ENCODE peak calls at places on chromosomes 1 and 21, in seven cellular contexts. One of them, this sample, is unnamed.

GRCh38 chr1:19504796-19505693 is 19.7 kb upstream of the CAPZB start:
- DNase-seq in iPS-NIHi11: no peak
- DNase-seq in effector memory CD8-positive, alpha-beta T cell: no peak
- DNase-seq in left cardiac atrium: peak
- DNase-seq in T follicular helper cell: no peak
- DNase-seq in naive B cell: no peak
- DNase-seq in AML-193: no peak
- DNase-seq in this sample: no peak

GRCh38 chr1:182163821-182164223 is 102.3 kb upstream of the ZNF648 start:
- DNase-seq in iPS-NIHi11: no peak
- DNase-seq in effector memory CD8-positive, alpha-beta T cell: no peak
- DNase-seq in left cardiac atrium: peak
- DNase-seq in T follicular helper cell: no peak
- DNase-seq in naive B cell: no peak
- DNase-seq in AML-193: no peak
- DNase-seq in this sample: no peak

GRCh38 chr1:246064891-246065290 is 442.2 kb downstream of the SMYD3 start:
- DNase-seq in iPS-NIHi11: no peak
- DNase-seq in effector memory CD8-positive, alpha-beta T cell: no peak
- DNase-seq in left cardiac atrium: no peak
- DNase-seq in T follicular helper cell: no peak
- DNase-seq in naive B cell: no peak
- DNase-seq in AML-193: no peak
- DNase-seq in this sample: no peak

GRCh38 chr1:212656730-212657129 is 42.9 kb downstream of the BATF3 start:
- DNase-seq in iPS-NIHi11: no peak
- DNase-seq in effector memory CD8-positive, alpha-beta T cell: no peak
- DNase-seq in left cardiac atrium: no peak
- DNase-seq in T follicular helper cell: no peak
- DNase-seq in naive B cell: no peak
- DNase-seq in AML-193: no peak
- DNase-seq in this sample: no peak

GRCh38 chr1:195934839-195935557 is 673.2 kb downstream of the KCNT2 start:
- DNase-seq in iPS-NIHi11: no peak
- DNase-seq in effector memory CD8-positive, alpha-beta T cell: no peak
- DNase-seq in left cardiac atrium: no peak
- DNase-seq in T follicular helper cell: no peak
- DNase-seq in naive B cell: no peak
- DNase-seq in AML-193: no peak
- DNase-seq in this sample: no peak

GRCh38 chr1:87712261-87712674 is 383.6 kb downstream of the LMO4 start:
- DNase-seq in iPS-NIHi11: no peak
- DNase-seq in effector memory CD8-positive, alpha-beta T cell: no peak
- DNase-seq in left cardiac atrium: no peak
- DNase-seq in T follicular helper cell: no peak
- DNase-seq in naive B cell: no peak
- DNase-seq in AML-193: no peak
- DNase-seq in this sample: no peak

GRCh38 chr1:226541631-226542622 is 6.6 kb upstream of the STUM start:
- DNase-seq in iPS-NIHi11: no peak
- DNase-seq in effector memory CD8-positive, alpha-beta T cell: no peak
- DNase-seq in left cardiac atrium: peak
- DNase-seq in T follicular helper cell: no peak
- DNase-seq in naive B cell: no peak
- DNase-seq in AML-193: no peak
- DNase-seq in this sample: no peak

GRCh38 chr21:38067086-38067739 is 151.0 kb upstream of the KCNJ6 start:
- DNase-seq in iPS-NIHi11: no peak
- DNase-seq in effector memory CD8-positive, alpha-beta T cell: no peak
- DNase-seq in left cardiac atrium: no peak
- DNase-seq in T follicular helper cell: no peak
- DNase-seq in naive B cell: no peak
- DNase-seq in AML-193: no peak
- DNase-seq in this sample: no peak

GRCh38 chr1:213750231-213751063 is 237.3 kb upstream of the PROX1 start:
- DNase-seq in iPS-NIHi11: no peak
- DNase-seq in effector memory CD8-positive, alpha-beta T cell: no peak
- DNase-seq in left cardiac atrium: no peak
- DNase-seq in T follicular helper cell: no peak
- DNase-seq in naive B cell: no peak
- DNase-seq in AML-193: no peak
- DNase-seq in this sample: no peak

GRCh38 chr1:2429780-2430591 is 17.6 kb upstream of the PEX10 start:
- DNase-seq in iPS-NIHi11: peak
- DNase-seq in effector memory CD8-positive, alpha-beta T cell: no peak
- DNase-seq in left cardiac atrium: no peak
- DNase-seq in T follicular helper cell: no peak
- DNase-seq in naive B cell: no peak
- DNase-seq in AML-193: no peak
- DNase-seq in this sample: no peak

GRCh38 chr1:9101510-9102146 is 27.3 kb downstream of the GPR157 start:
- DNase-seq in iPS-NIHi11: peak
- DNase-seq in effector memory CD8-positive, alpha-beta T cell: no peak
- DNase-seq in left cardiac atrium: no peak
- DNase-seq in T follicular helper cell: no peak
- DNase-seq in naive B cell: peak
- DNase-seq in AML-193: peak
- DNase-seq in this sample: no peak

GRCh38 chr1:166069390-166069789 is 97.4 kb downstream of the FAM78B start:
- DNase-seq in iPS-NIHi11: peak
- DNase-seq in effector memory CD8-positive, alpha-beta T cell: no peak
- DNase-seq in left cardiac atrium: no peak
- DNase-seq in T follicular helper cell: no peak
- DNase-seq in naive B cell: no peak
- DNase-seq in AML-193: no peak
- DNase-seq in this sample: no peak

GRCh38 chr21:26852422-26852821 is 7.2 kb upstream of the ADAMTS1 start:
- DNase-seq in iPS-NIHi11: no peak
- DNase-seq in effector memory CD8-positive, alpha-beta T cell: no peak
- DNase-seq in left cardiac atrium: no peak
- DNase-seq in T follicular helper cell: no peak
- DNase-seq in naive B cell: no peak
- DNase-seq in AML-193: no peak
- DNase-seq in this sample: no peak

GRCh38 chr21:38352536-38353219 is 95.9 kb downstream of the KCNJ15 start:
- DNase-seq in iPS-NIHi11: peak
- DNase-seq in effector memory CD8-positive, alpha-beta T cell: no peak
- DNase-seq in left cardiac atrium: peak
- DNase-seq in T follicular helper cell: peak
- DNase-seq in naive B cell: no peak
- DNase-seq in AML-193: peak
- DNase-seq in this sample: peak

GRCh38 chr1:93666613-93667384 is 14.8 kb downstream of the BCAR3 start:
- DNase-seq in iPS-NIHi11: peak
- DNase-seq in effector memory CD8-positive, alpha-beta T cell: no peak
- DNase-seq in left cardiac atrium: no peak
- DNase-seq in T follicular helper cell: no peak
- DNase-seq in naive B cell: no peak
- DNase-seq in AML-193: no peak
- DNase-seq in this sample: no peak

GRCh38 chr1:33336580-33336979 is 15.7 kb upstream of the A3GALT2 start:
- DNase-seq in iPS-NIHi11: no peak
- DNase-seq in effector memory CD8-positive, alpha-beta T cell: no peak
- DNase-seq in left cardiac atrium: no peak
- DNase-seq in T follicular helper cell: no peak
- DNase-seq in naive B cell: no peak
- DNase-seq in AML-193: no peak
- DNase-seq in this sample: no peak

GRCh38 chr1:65195495-65196417 is 47.8 kb downstream of the AK4 start:
- DNase-seq in iPS-NIHi11: no peak
- DNase-seq in effector memory CD8-positive, alpha-beta T cell: no peak
- DNase-seq in left cardiac atrium: peak
- DNase-seq in T follicular helper cell: no peak
- DNase-seq in naive B cell: no peak
- DNase-seq in AML-193: no peak
- DNase-seq in this sample: no peak

GRCh38 chr21:45735259-45736000 is 91.9 kb downstream of the PCBP3 start:
- DNase-seq in iPS-NIHi11: no peak
- DNase-seq in effector memory CD8-positive, alpha-beta T cell: no peak
- DNase-seq in left cardiac atrium: no peak
- DNase-seq in T follicular helper cell: no peak
- DNase-seq in naive B cell: no peak
- DNase-seq in AML-193: no peak
- DNase-seq in this sample: no peak

This sample was measured in CD4-positive, alpha-beta T cell.